ENCODE peak calls at places on chromosomes 7 and 10, in nine cellular contexts. T, I, P, X, K, H, F, Y and V are unnamed samples.
A peak's percentile ranks its signal among the peaks of the same experiment; 100 is the strongest.

GRCh38 chr7:41825927-41826480 is 123.1 kb upstream of the INHBA start:
- DNase-seq in T (no peak), I (no peak), P (no peak), X (no peak), K (no peak), H (no peak), F (no peak), Y (no peak), V (no peak)

GRCh38 chr7:11170160-11170559 is 196.5 kb downstream of the PHF14 start:
- DNase-seq in T (no peak), I (no peak), P (peak; percentile 44), X (no peak), K (no peak), H (peak; percentile 23), F (no peak), Y (no peak), V (no peak)

GRCh38 chr7:55127622-55128081 is 108.8 kb downstream of the EGFR start:
- DNase-seq in T (peak; percentile 86), I (peak; percentile 60), P (no peak), X (no peak), K (no peak), H (no peak), F (peak; percentile 60), Y (peak; percentile 83), V (no peak)

GRCh38 chr10:3835770-3836169 is 50.8 kb upstream of the KLF6 start:
- DNase-seq in T (peak; percentile 79), I (no peak), P (no peak), X (no peak), K (no peak), H (no peak), F (no peak), Y (no peak), V (no peak)

GRCh38 chr7:31782411-31782991 is 95.5 kb downstream of the PPP1R17 start:
- DNase-seq in T (peak; percentile 80), I (no peak), P (peak; percentile 25), X (peak; percentile 17), K (no peak), H (no peak), F (no peak), Y (no peak), V (peak; percentile 3)

GRCh38 chr10:114370199-114370598 is 34.1 kb downstream of the AFAP1L2 start:
- DNase-seq in T (no peak), I (no peak), P (no peak), X (no peak), K (no peak), H (no peak), F (no peak), Y (no peak), V (no peak)

GRCh38 chr7:101124376-101125056 is 2.4 kb upstream of the SERPINE1 start:
- DNase-seq in T (peak; percentile 89), I (no peak), P (no peak), X (no peak), K (no peak), H (no peak), F (no peak), Y (no peak), V (no peak)

GRCh38 chr10:123229927-123230630 is 75.9 kb downstream of the BUB3 start:
- DNase-seq in T (no peak), I (no peak), P (no peak), X (no peak), K (no peak), H (no peak), F (no peak), Y (no peak), V (no peak)

GRCh38 chr10:97494151-97494550 is 4.1 kb downstream of the MMS19 start:
- DNase-seq in T (no peak), I (no peak), P (peak; percentile 21), X (no peak), K (no peak), H (no peak), F (no peak), Y (no peak), V (peak; percentile 10)

GRCh38 chr7:91093181-91093580 is 171.1 kb upstream of the FZD1 start:
- DNase-seq in T (no peak), I (no peak), P (no peak), X (no peak), K (no peak), H (no peak), F (no peak), Y (no peak), V (no peak)

GRCh38 chr10:101903827-101904520 is 60.4 kb upstream of the KCNIP2 start:
- DNase-seq in T (no peak), I (no peak), P (no peak), X (no peak), K (no peak), H (peak; percentile 40), F (peak; percentile 13), Y (no peak), V (no peak)